ENCODE peak calls at places on chromosomes 2 and 18, in six cellular contexts. I is HL-60, S is GM23338, E is tibial artery, F is neural crest cell, A is upper lobe of right lung. M is an unnamed sample.
A peak's percentile ranks its signal among the peaks of the same experiment; 100 is the strongest.

GRCh38 chr2:170843656-170844055 is 27.0 kb downstream of the GAD1 start:
- DNase-seq in E (no peak), A (no peak), I (no peak), S (no peak), F (no peak), M (no peak)

GRCh38 chr2:88058226-88058625 is 2.6 kb upstream of the KRCC1 start:
- DNase-seq in I (no peak), S (no peak), A (no peak), F (no peak), E (no peak), M (no peak)

GRCh38 chr2:205259131-205259530 is 423.2 kb upstream of the NRP2 start:
- DNase-seq in A (no peak), F (no peak), I (no peak), E (no peak), S (no peak), M (no peak)

GRCh38 chr2:232525199-232525598 is 761 bp upstream of the CHRND start:
- DNase-seq in A (no peak), E (no peak), F (no peak), I (no peak), S (no peak), M (no peak)

GRCh38 chr2:290090-290722 is 2.3 kb upstream of the ALKAL2 start:
- DNase-seq in E (peak; percentile 72), I (no peak), S (peak; percentile 80), F (peak; percentile 66), A (peak; percentile 91), M (peak; percentile 67)

GRCh38 chr18:74506405-74507119 is 10.4 kb downstream of the CNDP2 start:
- DNase-seq in S (no peak), I (no peak), E (no peak), F (no peak), A (no peak), M (no peak)

GRCh38 chr2:215367647-215368492 is 56.0 kb downstream of the ATIC start:
- DNase-seq in E (no peak), A (no peak), S (no peak), I (no peak), F (no peak), M (no peak)

GRCh38 chr2:109258905-109259540 is 130.0 kb downstream of the SH3RF3 start:
- DNase-seq in S (no peak), A (peak; percentile 45), E (peak; percentile 53), I (no peak), F (no peak), M (no peak)

GRCh38 chr18:32366586-32367538 is 103.8 kb downstream of the GAREM1 start:
- DNase-seq in S (no peak), F (no peak), I (no peak), E (no peak), A (no peak), M (no peak)

DNA sequence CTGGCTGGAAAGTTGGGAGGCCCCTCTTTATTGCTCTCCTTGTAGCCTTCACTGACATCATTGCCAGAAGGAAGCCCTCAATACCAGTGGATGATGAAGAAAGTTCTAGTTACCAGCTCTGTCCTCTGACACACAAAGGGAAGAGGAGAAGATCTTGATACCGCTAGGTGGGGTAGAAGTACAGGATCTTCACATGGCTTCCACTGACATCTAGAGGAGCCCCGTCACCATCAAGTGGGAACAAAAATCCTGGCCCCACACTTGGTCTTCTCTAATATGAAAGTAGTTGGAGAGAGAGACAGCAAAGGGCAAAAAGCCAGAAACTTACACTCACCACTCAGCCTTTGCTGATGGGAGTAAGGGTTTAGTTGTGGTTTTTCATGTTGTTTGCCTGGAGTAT is 12.4 kb downstream of the XIRP2 start:
- DNase-seq in S (peak; percentile 82), E (no peak), A (no peak), I (no peak), F (no peak), M (no peak)
- TF ChIP-seq CTCF in S (peak; percentile 63), E (no peak), A (no peak), I (no peak), F (peak; percentile 38), M (no peak)

GRCh38 chr2:131590366-131590765 is 62.7 kb downstream of the CCDC74A start:
- DNase-seq in E (no peak), F (no peak), A (no peak), S (no peak), I (no peak), M (no peak)

GRCh38 chr2:131588152-131588873 is 60.6 kb downstream of the CCDC74A start:
- DNase-seq in E (no peak), S (no peak), I (no peak), F (no peak), A (no peak), M (peak; percentile 45)

GRCh38 chr2:131584940-131585339 is 57.3 kb downstream of the CCDC74A start:
- DNase-seq in S (no peak), E (no peak), A (no peak), F (no peak), I (no peak), M (peak; percentile 38)

GRCh38 chr2:131580187-131580586 is 52.5 kb downstream of the CCDC74A start:
- DNase-seq in E (no peak), I (no peak), F (no peak), A (no peak), S (no peak), M (no peak)

GRCh38 chr2:131584380-131584779 is 56.7 kb downstream of the CCDC74A start:
- DNase-seq in F (no peak), S (no peak), E (no peak), A (no peak), I (no peak), M (no peak)
- TF ChIP-seq CTCF in F (no peak), S (no peak), E (no peak), A (no peak), I (no peak), M (no peak)

DNA sequence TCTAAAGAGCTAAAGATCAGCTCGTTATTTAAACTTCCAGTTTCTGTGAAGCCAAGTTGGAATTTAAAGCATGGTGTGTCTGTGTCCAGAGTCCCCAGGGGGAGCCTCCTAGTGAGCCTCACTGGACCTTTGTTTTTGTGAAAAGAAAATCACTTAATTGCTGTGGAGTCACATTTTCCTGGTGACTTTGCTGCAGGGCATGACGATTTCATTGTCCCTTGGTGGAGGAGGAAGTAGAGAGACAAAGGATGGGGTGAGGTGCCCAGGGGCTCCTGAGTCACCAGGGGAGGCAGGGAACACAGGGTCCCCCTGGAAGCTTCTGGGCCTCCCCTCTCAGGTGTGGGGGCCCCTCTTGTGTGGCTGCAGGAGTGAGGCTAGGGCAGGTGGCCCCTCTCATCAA is 19.7 kb downstream of the ATP6V1C2 start:
- DNase-seq in A (no peak), S (no peak), I (no peak), E (no peak), F (no peak), M (no peak)
- TF ChIP-seq CTCF in A (no peak), S (no peak), I (no peak), E (no peak), F (no peak), M (no peak)

GRCh38 chr2:168350380-168350779 is 103.0 kb upstream of the STK39 start:
- DNase-seq in S (no peak), E (no peak), F (no peak), A (no peak), I (no peak), M (no peak)
- TF ChIP-seq CTCF in S (peak; percentile 9), E (no peak), F (no peak), A (no peak), I (no peak), M (no peak)